ENCODE peak calls at places on chromosomes 3 and 15, in ten cellular contexts. One of them, this sample, is unnamed.

GRCh38 chr15:51982013-51982769 is 10.6 kb upstream of the LEO1 start:
- DNase-seq in stimulated activated CD4-positive, alpha-beta T cell treated with anti-CD3 and anti-CD28 coated beads, Interleukin-12 subunit alpha, Interleukin-12 subunit beta, amount 100 ng/mL, for 48 hours: peak; percentile 34
- DNase-seq in T-cell: no peak
- DNase-seq in NCI-H345: no peak
- DNase-seq in cardiac muscle cell: peak; percentile 28
- DNase-seq in ELR: peak; percentile 90
- DNase-seq in Caco-2: peak; percentile 47
- DNase-seq in Right ventricle myocardium superior: no peak
- DNase-seq in anterior cingulate cortex: peak; percentile 3
- DNase-seq in GM20000: peak; percentile 68
- DNase-seq in this sample: peak; percentile 86

GRCh38 chr3:62248831-62249776 is 124.2 kb downstream of the FEZF2 start:
- DNase-seq in ELR: no peak
- DNase-seq in anterior cingulate cortex: no peak
- DNase-seq in Right ventricle myocardium superior: no peak
- DNase-seq in NCI-H345: no peak
- DNase-seq in cardiac muscle cell: no peak
- DNase-seq in GM20000: no peak
- DNase-seq in T-cell: no peak
- DNase-seq in stimulated activated CD4-positive, alpha-beta T cell treated with anti-CD3 and anti-CD28 coated beads, Interleukin-12 subunit alpha, Interleukin-12 subunit beta, amount 100 ng/mL, for 48 hours: no peak
- DNase-seq in Caco-2: peak; percentile 15
- DNase-seq in this sample: peak; percentile 6

GRCh38 chr3:183455064-183455463 is 26.6 kb upstream of the MCF2L2 start:
- DNase-seq in NCI-H345: no peak
- DNase-seq in anterior cingulate cortex: peak; percentile 69
- DNase-seq in GM20000: no peak
- DNase-seq in stimulated activated CD4-positive, alpha-beta T cell treated with anti-CD3 and anti-CD28 coated beads, Interleukin-12 subunit alpha, Interleukin-12 subunit beta, amount 100 ng/mL, for 48 hours: no peak
- DNase-seq in Caco-2: no peak
- DNase-seq in cardiac muscle cell: no peak
- DNase-seq in ELR: peak; percentile 69
- DNase-seq in Right ventricle myocardium superior: no peak
- DNase-seq in T-cell: no peak
- DNase-seq in this sample: peak; percentile 49

GRCh38 chr15:50353251-50353998 is 1.6 kb downstream of the GABPB1 start:
- DNase-seq in cardiac muscle cell: peak; percentile 0
- DNase-seq in GM20000: peak; percentile 33
- DNase-seq in ELR: peak; percentile 92
- DNase-seq in Right ventricle myocardium superior: no peak
- DNase-seq in Caco-2: no peak
- DNase-seq in NCI-H345: no peak
- DNase-seq in stimulated activated CD4-positive, alpha-beta T cell treated with anti-CD3 and anti-CD28 coated beads, Interleukin-12 subunit alpha, Interleukin-12 subunit beta, amount 100 ng/mL, for 48 hours: no peak
- DNase-seq in anterior cingulate cortex: no peak
- DNase-seq in T-cell: no peak
- DNase-seq in this sample: peak; percentile 82

GRCh38 chr3:149340310-149340933 is 7.0 kb upstream of the TM4SF18 start:
- DNase-seq in anterior cingulate cortex: no peak
- DNase-seq in GM20000: no peak
- DNase-seq in T-cell: no peak
- DNase-seq in Caco-2: peak; percentile 16
- DNase-seq in Right ventricle myocardium superior: no peak
- DNase-seq in cardiac muscle cell: no peak
- DNase-seq in stimulated activated CD4-positive, alpha-beta T cell treated with anti-CD3 and anti-CD28 coated beads, Interleukin-12 subunit alpha, Interleukin-12 subunit beta, amount 100 ng/mL, for 48 hours: no peak
- DNase-seq in ELR: peak; percentile 88
- DNase-seq in NCI-H345: peak; percentile 74
- DNase-seq in this sample: peak; percentile 51

GRCh38 chr15:91032919-91033803 is 10.8 kb upstream of the VPS33B start:
- DNase-seq in stimulated activated CD4-positive, alpha-beta T cell treated with anti-CD3 and anti-CD28 coated beads, Interleukin-12 subunit alpha, Interleukin-12 subunit beta, amount 100 ng/mL, for 48 hours: peak; percentile 57
- DNase-seq in cardiac muscle cell: peak; percentile 71
- DNase-seq in NCI-H345: peak; percentile 39
- DNase-seq in T-cell: peak; percentile 13
- DNase-seq in ELR: peak; percentile 47
- DNase-seq in Caco-2: peak; percentile 92
- DNase-seq in GM20000: peak; percentile 49
- DNase-seq in anterior cingulate cortex: peak; percentile 2
- DNase-seq in Right ventricle myocardium superior: peak; percentile 67
- DNase-seq in this sample: peak; percentile 29

GRCh38 chr3:171172070-171172469 is 145.6 kb upstream of the SLC2A2 start:
- DNase-seq in T-cell: no peak
- DNase-seq in NCI-H345: no peak
- DNase-seq in Right ventricle myocardium superior: no peak
- DNase-seq in anterior cingulate cortex: no peak
- DNase-seq in stimulated activated CD4-positive, alpha-beta T cell treated with anti-CD3 and anti-CD28 coated beads, Interleukin-12 subunit alpha, Interleukin-12 subunit beta, amount 100 ng/mL, for 48 hours: no peak
- DNase-seq in Caco-2: peak; percentile 20
- DNase-seq in ELR: peak; percentile 21
- DNase-seq in GM20000: no peak
- DNase-seq in cardiac muscle cell: no peak
- DNase-seq in this sample: no peak

GRCh38 chr3:10941972-10942371 is 50.6 kb upstream of the SLC6A1 start:
- DNase-seq in NCI-H345: no peak
- DNase-seq in GM20000: no peak
- DNase-seq in cardiac muscle cell: no peak
- DNase-seq in Right ventricle myocardium superior: no peak
- DNase-seq in stimulated activated CD4-positive, alpha-beta T cell treated with anti-CD3 and anti-CD28 coated beads, Interleukin-12 subunit alpha, Interleukin-12 subunit beta, amount 100 ng/mL, for 48 hours: peak; percentile 7
- DNase-seq in ELR: peak; percentile 5
- DNase-seq in Caco-2: peak; percentile 11
- DNase-seq in T-cell: no peak
- DNase-seq in anterior cingulate cortex: no peak
- DNase-seq in this sample: no peak

GRCh38 chr3:22117091-22117490 is 366.1 kb upstream of the ZNF385D start:
- DNase-seq in Caco-2: no peak
- DNase-seq in stimulated activated CD4-positive, alpha-beta T cell treated with anti-CD3 and anti-CD28 coated beads, Interleukin-12 subunit alpha, Interleukin-12 subunit beta, amount 100 ng/mL, for 48 hours: no peak
- DNase-seq in GM20000: no peak
- DNase-seq in anterior cingulate cortex: no peak
- DNase-seq in cardiac muscle cell: no peak
- DNase-seq in Right ventricle myocardium superior: no peak
- DNase-seq in NCI-H345: no peak
- DNase-seq in ELR: no peak
- DNase-seq in T-cell: no peak
- DNase-seq in this sample: no peak

GRCh38 chr3:153572654-153573053 is 410.6 kb downstream of the RAP2B start:
- DNase-seq in Right ventricle myocardium superior: no peak
- DNase-seq in T-cell: no peak
- DNase-seq in stimulated activated CD4-positive, alpha-beta T cell treated with anti-CD3 and anti-CD28 coated beads, Interleukin-12 subunit alpha, Interleukin-12 subunit beta, amount 100 ng/mL, for 48 hours: no peak
- DNase-seq in cardiac muscle cell: no peak
- DNase-seq in Caco-2: no peak
- DNase-seq in ELR: no peak
- DNase-seq in GM20000: no peak
- DNase-seq in NCI-H345: no peak
- DNase-seq in anterior cingulate cortex: no peak
- DNase-seq in this sample: no peak

GRCh38 chr15:27124287-27124830 is 153.4 kb downstream of the GABRG3 start:
- DNase-seq in cardiac muscle cell: no peak
- DNase-seq in stimulated activated CD4-positive, alpha-beta T cell treated with anti-CD3 and anti-CD28 coated beads, Interleukin-12 subunit alpha, Interleukin-12 subunit beta, amount 100 ng/mL, for 48 hours: no peak
- DNase-seq in Caco-2: peak; percentile 1
- DNase-seq in Right ventricle myocardium superior: no peak
- DNase-seq in ELR: no peak
- DNase-seq in GM20000: no peak
- DNase-seq in T-cell: no peak
- DNase-seq in anterior cingulate cortex: no peak
- DNase-seq in NCI-H345: peak; percentile 24
- DNase-seq in this sample: no peak

GRCh38 chr15:82540055-82540983 is at the start of gene RPS17:
- DNase-seq in anterior cingulate cortex: no peak
- DNase-seq in cardiac muscle cell: peak; percentile 96
- DNase-seq in Caco-2: peak; percentile 97
- DNase-seq in NCI-H345: no peak
- DNase-seq in ELR: peak; percentile 94
- DNase-seq in T-cell: peak; percentile 97
- DNase-seq in Right ventricle myocardium superior: peak; percentile 99
- DNase-seq in stimulated activated CD4-positive, alpha-beta T cell treated with anti-CD3 and anti-CD28 coated beads, Interleukin-12 subunit alpha, Interleukin-12 subunit beta, amount 100 ng/mL, for 48 hours: peak; percentile 96
- DNase-seq in GM20000: peak; percentile 99
- DNase-seq in this sample: peak; percentile 95

GRCh38 chr3:18189651-18190050 is 235.5 kb downstream of the SATB1 start:
- DNase-seq in ELR: peak; percentile 60
- DNase-seq in Caco-2: no peak
- DNase-seq in cardiac muscle cell: no peak
- DNase-seq in anterior cingulate cortex: no peak
- DNase-seq in Right ventricle myocardium superior: no peak
- DNase-seq in GM20000: no peak
- DNase-seq in stimulated activated CD4-positive, alpha-beta T cell treated with anti-CD3 and anti-CD28 coated beads, Interleukin-12 subunit alpha, Interleukin-12 subunit beta, amount 100 ng/mL, for 48 hours: no peak
- DNase-seq in T-cell: no peak
- DNase-seq in NCI-H345: no peak
- DNase-seq in this sample: peak; percentile 46

GRCh38 chr3:47324278-47324865 is 41.6 kb downstream of the KLHL18 start:
- DNase-seq in T-cell: no peak
- DNase-seq in anterior cingulate cortex: peak; percentile 23
- DNase-seq in GM20000: peak; percentile 70
- DNase-seq in stimulated activated CD4-positive, alpha-beta T cell treated with anti-CD3 and anti-CD28 coated beads, Interleukin-12 subunit alpha, Interleukin-12 subunit beta, amount 100 ng/mL, for 48 hours: peak; percentile 20
- DNase-seq in Caco-2: peak; percentile 80
- DNase-seq in Right ventricle myocardium superior: no peak
- DNase-seq in cardiac muscle cell: peak; percentile 82
- DNase-seq in NCI-H345: peak; percentile 31
- DNase-seq in ELR: peak; percentile 80
- DNase-seq in this sample: peak; percentile 74

GRCh38 chr3:179082416-179082815 is 10.8 kb upstream of the ZMAT3 start:
- DNase-seq in ELR: peak; percentile 59
- DNase-seq in T-cell: no peak
- DNase-seq in stimulated activated CD4-positive, alpha-beta T cell treated with anti-CD3 and anti-CD28 coated beads, Interleukin-12 subunit alpha, Interleukin-12 subunit beta, amount 100 ng/mL, for 48 hours: no peak
- DNase-seq in anterior cingulate cortex: no peak
- DNase-seq in Right ventricle myocardium superior: no peak
- DNase-seq in NCI-H345: no peak
- DNase-seq in cardiac muscle cell: no peak
- DNase-seq in GM20000: no peak
- DNase-seq in Caco-2: no peak
- DNase-seq in this sample: peak; percentile 25